ENCODE peak calls at places on chromosomes 11 and 22, in six cellular contexts. R, O, U, K, T and S are unnamed samples.

GRCh38 chr22:29780781-29781676 is 13.9 kb downstream of the UQCR10 start:
- DNase-seq in O (no peak), R (no peak), T (no peak), U (no peak), K (no peak), S (peak)

GRCh38 chr11:102197759-102198158 is 87.5 kb downstream of the YAP1 start:
- DNase-seq in R (no peak), T (no peak), K (no peak), O (no peak), U (no peak), S (no peak)

GRCh38 chr22:39266398-39267030 is 21.7 kb upstream of the PDGFB start:
- DNase-seq in O (no peak), K (no peak), R (no peak), U (no peak), T (no peak), S (no peak)

GRCh38 chr22:26822300-26822699 is 164.9 kb downstream of the MIAT start:
- DNase-seq in K (no peak), U (no peak), O (no peak), T (no peak), R (no peak), S (no peak)

GRCh38 chr11:11818529-11819121 is 23.1 kb upstream of the USP47 start:
- DNase-seq in O (no peak), K (no peak), R (no peak), U (no peak), T (no peak), S (no peak)

GRCh38 chr11:118142809-118143208 is 9.8 kb downstream of the SCN4B start:
- DNase-seq in R (peak), T (no peak), U (no peak), O (no peak), K (no peak), S (no peak)

GRCh38 chr11:68584991-68585524 is 99.3 kb upstream of the GAL start:
- DNase-seq in T (no peak), U (no peak), K (no peak), R (no peak), O (no peak), S (no peak)

GRCh38 chr11:64285885-64286800 is 495 bp downstream of the GPR137 start:
- DNase-seq in U (no peak), T (no peak), R (peak), K (no peak), O (no peak), S (no peak)

GRCh38 chr22:31089101-31090100 is 8.3 kb downstream of the SMTN start:
- DNase-seq in O (peak), T (no peak), K (peak), U (no peak), R (peak), S (peak)

GRCh38 chr11:92424281-92424680 is 199.7 kb downstream of the FAT3 start:
- DNase-seq in T (no peak), R (no peak), U (no peak), O (no peak), K (no peak), S (no peak)

GRCh38 chr22:22111267-22111751 is 128.7 kb upstream of the TOP3B start:
- DNase-seq in K (no peak), O (no peak), U (peak), T (no peak), R (no peak), S (peak)